ENCODE peak calls at places on chromosomes 12 and 14, in eight cellular contexts. One of them, this sample, is unnamed.

GRCh38 chr14:24741871-24742270 is 107.9 kb upstream of the GZMB start:
- DNase-seq in BE2C: no peak
- DNase-seq in psoas muscle: no peak
- DNase-seq in COLO829: peak
- DNase-seq in neural progenitor cell: no peak
- DNase-seq in activated CD4-positive, CD25-positive, alpha-beta regulatory T cell treated with anti-CD3 and anti-CD28 coated beads, Interleukin-2, amount 50 U/mL, for 16 hours: no peak
- DNase-seq in stromal cell of bone marrow: peak
- DNase-seq in HL-60: no peak
- DNase-seq in this sample: no peak

GRCh38 chr14:76546426-76547221 is 170.7 kb downstream of the ESRRB start:
- DNase-seq in BE2C: peak
- DNase-seq in psoas muscle: no peak
- DNase-seq in COLO829: peak
- DNase-seq in neural progenitor cell: peak
- DNase-seq in activated CD4-positive, CD25-positive, alpha-beta regulatory T cell treated with anti-CD3 and anti-CD28 coated beads, Interleukin-2, amount 50 U/mL, for 16 hours: no peak
- DNase-seq in stromal cell of bone marrow: no peak
- DNase-seq in HL-60: peak
- DNase-seq in this sample: peak

GRCh38 chr12:108576660-108577234 is 14.4 kb downstream of the ISCU start:
- DNase-seq in BE2C: no peak
- DNase-seq in psoas muscle: no peak
- DNase-seq in COLO829: no peak
- DNase-seq in neural progenitor cell: no peak
- DNase-seq in activated CD4-positive, CD25-positive, alpha-beta regulatory T cell treated with anti-CD3 and anti-CD28 coated beads, Interleukin-2, amount 50 U/mL, for 16 hours: no peak
- DNase-seq in stromal cell of bone marrow: no peak
- DNase-seq in HL-60: no peak
- DNase-seq in this sample: no peak

GRCh38 chr14:35201066-35201465 is 78.7 kb downstream of the PRORP start:
- DNase-seq in BE2C: no peak
- DNase-seq in psoas muscle: no peak
- DNase-seq in COLO829: no peak
- DNase-seq in neural progenitor cell: no peak
- DNase-seq in activated CD4-positive, CD25-positive, alpha-beta regulatory T cell treated with anti-CD3 and anti-CD28 coated beads, Interleukin-2, amount 50 U/mL, for 16 hours: no peak
- DNase-seq in stromal cell of bone marrow: no peak
- DNase-seq in HL-60: no peak
- DNase-seq in this sample: no peak

GRCh38 chr12:12201274-12201758 is 65.5 kb downstream of the LRP6 start:
- DNase-seq in BE2C: no peak
- DNase-seq in psoas muscle: no peak
- DNase-seq in COLO829: no peak
- DNase-seq in neural progenitor cell: no peak
- DNase-seq in activated CD4-positive, CD25-positive, alpha-beta regulatory T cell treated with anti-CD3 and anti-CD28 coated beads, Interleukin-2, amount 50 U/mL, for 16 hours: no peak
- DNase-seq in stromal cell of bone marrow: no peak
- DNase-seq in HL-60: no peak
- DNase-seq in this sample: peak

GRCh38 chr12:126534495-126534894 is 1469.3 kb downstream of the AACS start:
- DNase-seq in BE2C: no peak
- DNase-seq in psoas muscle: no peak
- DNase-seq in COLO829: no peak
- DNase-seq in neural progenitor cell: no peak
- DNase-seq in activated CD4-positive, CD25-positive, alpha-beta regulatory T cell treated with anti-CD3 and anti-CD28 coated beads, Interleukin-2, amount 50 U/mL, for 16 hours: no peak
- DNase-seq in stromal cell of bone marrow: no peak
- DNase-seq in HL-60: no peak
- DNase-seq in this sample: peak

GRCh38 chr12:123395236-123395635 is 11.3 kb downstream of the KMT5A start:
- DNase-seq in BE2C: no peak
- DNase-seq in psoas muscle: no peak
- DNase-seq in COLO829: no peak
- DNase-seq in neural progenitor cell: no peak
- DNase-seq in activated CD4-positive, CD25-positive, alpha-beta regulatory T cell treated with anti-CD3 and anti-CD28 coated beads, Interleukin-2, amount 50 U/mL, for 16 hours: no peak
- DNase-seq in stromal cell of bone marrow: no peak
- DNase-seq in HL-60: no peak
- DNase-seq in this sample: no peak

GRCh38 chr14:72104011-72104613 is 171.9 kb downstream of the RGS6 start:
- DNase-seq in BE2C: peak
- DNase-seq in psoas muscle: no peak
- DNase-seq in COLO829: peak
- DNase-seq in neural progenitor cell: peak
- DNase-seq in activated CD4-positive, CD25-positive, alpha-beta regulatory T cell treated with anti-CD3 and anti-CD28 coated beads, Interleukin-2, amount 50 U/mL, for 16 hours: no peak
- DNase-seq in stromal cell of bone marrow: no peak
- DNase-seq in HL-60: no peak
- DNase-seq in this sample: peak

GRCh38 chr14:70771781-70772212 is 37.5 kb downstream of the MAP3K9 start:
- DNase-seq in BE2C: no peak
- DNase-seq in psoas muscle: no peak
- DNase-seq in COLO829: peak
- DNase-seq in neural progenitor cell: peak
- DNase-seq in activated CD4-positive, CD25-positive, alpha-beta regulatory T cell treated with anti-CD3 and anti-CD28 coated beads, Interleukin-2, amount 50 U/mL, for 16 hours: no peak
- DNase-seq in stromal cell of bone marrow: no peak
- DNase-seq in HL-60: no peak
- DNase-seq in this sample: no peak

GRCh38 chr12:103840399-103840880 is 594 bp downstream of the NT5DC3 start:
- DNase-seq in BE2C: no peak
- DNase-seq in psoas muscle: peak
- DNase-seq in COLO829: no peak
- DNase-seq in neural progenitor cell: no peak
- DNase-seq in activated CD4-positive, CD25-positive, alpha-beta regulatory T cell treated with anti-CD3 and anti-CD28 coated beads, Interleukin-2, amount 50 U/mL, for 16 hours: no peak
- DNase-seq in stromal cell of bone marrow: no peak
- DNase-seq in HL-60: no peak
- DNase-seq in this sample: peak

GRCh38 chr12:94525951-94526350 is 66.3 kb upstream of the CEP83 start:
- DNase-seq in BE2C: no peak
- DNase-seq in psoas muscle: no peak
- DNase-seq in COLO829: no peak
- DNase-seq in neural progenitor cell: no peak
- DNase-seq in activated CD4-positive, CD25-positive, alpha-beta regulatory T cell treated with anti-CD3 and anti-CD28 coated beads, Interleukin-2, amount 50 U/mL, for 16 hours: no peak
- DNase-seq in stromal cell of bone marrow: no peak
- DNase-seq in HL-60: peak
- DNase-seq in this sample: no peak

GRCh38 chr14:97944380-97944779 is 1147.2 kb downstream of the VRK1 start:
- DNase-seq in BE2C: no peak
- DNase-seq in psoas muscle: no peak
- DNase-seq in COLO829: no peak
- DNase-seq in neural progenitor cell: no peak
- DNase-seq in activated CD4-positive, CD25-positive, alpha-beta regulatory T cell treated with anti-CD3 and anti-CD28 coated beads, Interleukin-2, amount 50 U/mL, for 16 hours: no peak
- DNase-seq in stromal cell of bone marrow: no peak
- DNase-seq in HL-60: no peak
- DNase-seq in this sample: no peak

GRCh38 chr14:29814153-29815057 is 113.2 kb downstream of the PRKD1 start:
- DNase-seq in BE2C: no peak
- DNase-seq in psoas muscle: peak
- DNase-seq in COLO829: no peak
- DNase-seq in neural progenitor cell: no peak
- DNase-seq in activated CD4-positive, CD25-positive, alpha-beta regulatory T cell treated with anti-CD3 and anti-CD28 coated beads, Interleukin-2, amount 50 U/mL, for 16 hours: no peak
- DNase-seq in stromal cell of bone marrow: no peak
- DNase-seq in HL-60: no peak
- DNase-seq in this sample: no peak

GRCh38 chr14:87081004-87081403 is 912.0 kb downstream of the GALC start:
- DNase-seq in BE2C: no peak
- DNase-seq in psoas muscle: no peak
- DNase-seq in COLO829: no peak
- DNase-seq in neural progenitor cell: no peak
- DNase-seq in activated CD4-positive, CD25-positive, alpha-beta regulatory T cell treated with anti-CD3 and anti-CD28 coated beads, Interleukin-2, amount 50 U/mL, for 16 hours: no peak
- DNase-seq in stromal cell of bone marrow: no peak
- DNase-seq in HL-60: no peak
- DNase-seq in this sample: peak